ENCODE peak calls at places on chromosomes 12 and 14, in six cellular contexts. L is Panc1, S is tibial artery, E is suprapubic skin, Y is right atrium auricular region, T is thoracic aorta. B is an unnamed sample. For H3K4me1, the result is how much of the 10 kb centered on the place peaks cover.

GRCh38 chr14:94373708-94374107 is 14.7 kb downstream of the SERPINA1 start:
- DNase-seq in E (no peak), Y (no peak), L (peak), T (no peak), S (peak), B (no peak)

GRCh38 chr14:38175658-38176057 is 32.0 kb upstream of the SSTR1 start:
- DNase-seq in E (no peak), L (no peak), T (no peak), Y (no peak), S (no peak), B (no peak)

GRCh38 chr14:59389936-59390335 is 75.2 kb downstream of the GPR135 start:
- DNase-seq in S (no peak), E (no peak), T (no peak), L (no peak), Y (no peak), B (no peak)

GRCh38 chr14:90354551-90355298 is 23.0 kb upstream of the NRDE2 start:
- DNase-seq in E (no peak), S (no peak), L (no peak), T (no peak), Y (no peak), B (no peak)

GRCh38 chr12:49809369-49810158 is 18.6 kb downstream of the NCKAP5L start:
- DNase-seq in L (no peak), E (no peak), S (peak), Y (no peak), T (no peak), B (no peak)

GRCh38 chr14:74941676-74942097 is 13.7 kb downstream of the PGF start:
- DNase-seq in T (peak), S (peak), Y (peak), E (no peak), L (no peak), B (no peak)

GRCh38 chr12:113453330-113453729 is 18.3 kb downstream of the LHX5 start:
- DNase-seq in T (no peak), L (no peak), Y (no peak), E (no peak), S (no peak), B (no peak)

GRCh38 chr12:15928870-15929571 is 17.9 kb downstream of the DERA start:
- DNase-seq in T (no peak), Y (no peak), E (no peak), L (no peak), S (no peak), B (no peak)

GRCh38 chr14:58533417-58533816 is 104.3 kb upstream of the DACT1 start:
- DNase-seq in S (no peak), E (no peak), L (no peak), Y (no peak), T (no peak), B (no peak)

GRCh38 chr12:104694161-104694560 is 237.4 kb downstream of the CHST11 start:
- DNase-seq in Y (no peak), S (no peak), L (no peak), E (no peak), T (no peak), B (no peak)

GRCh38 chr12:107057071-107057834 is 36.1 kb downstream of the CRY1 start:
- DNase-seq in T (no peak), S (no peak), L (no peak), Y (no peak), E (no peak), B (no peak)

GRCh38 chr14:104769324-104770071 is 16.6 kb downstream of the SIVA1 start:
- DNase-seq in E (no peak), S (no peak), L (no peak), Y (no peak), T (no peak), B (no peak)

GRCh38 chr14:75702606-75703261 is 41.7 kb downstream of the TTLL5 start:
- DNase-seq in S (peak), T (no peak), Y (no peak), L (no peak), E (no peak), B (no peak)

GRCh38 chr14:90235179-90235976 is 21.0 kb upstream of the PSMC1 start:
- DNase-seq in T (no peak), E (no peak), L (peak), S (peak), Y (peak), B (peak)

GRCh38 chr14:106691601-106692291 is 1165.4 kb downstream of the TMEM121 start:
- DNase-seq in T (no peak), S (no peak), L (peak), Y (no peak), E (no peak), B (no peak)

GRCh38 chr12:67520611-67521010 is 127.9 kb upstream of the DYRK2 start:
- DNase-seq in L (no peak), Y (no peak), T (no peak), E (no peak), S (no peak), B (no peak)

GRCh38 chr12:65881965-65882413 is 57.7 kb downstream of the HMGA2 start:
- DNase-seq in E (peak), L (no peak), Y (peak), T (peak), S (peak), B (no peak)

GRCh38 chr12:57479043-57479375 is 657 bp downstream of the ARHGAP9 start:
- DNase-seq in S (no peak), Y (no peak), E (no peak), L (no peak), T (no peak), B (no peak)

GRCh38 chr14:52949711-52950409 is 990 bp downstream of the FERMT2 start:
- DNase-seq in S (peak), L (no peak), T (no peak), E (no peak), Y (no peak), B (no peak)
- H3K4me3 ChIP-seq in S (peak), L (peak), T (peak), E (peak), Y (peak), B (peak)

DNA sequence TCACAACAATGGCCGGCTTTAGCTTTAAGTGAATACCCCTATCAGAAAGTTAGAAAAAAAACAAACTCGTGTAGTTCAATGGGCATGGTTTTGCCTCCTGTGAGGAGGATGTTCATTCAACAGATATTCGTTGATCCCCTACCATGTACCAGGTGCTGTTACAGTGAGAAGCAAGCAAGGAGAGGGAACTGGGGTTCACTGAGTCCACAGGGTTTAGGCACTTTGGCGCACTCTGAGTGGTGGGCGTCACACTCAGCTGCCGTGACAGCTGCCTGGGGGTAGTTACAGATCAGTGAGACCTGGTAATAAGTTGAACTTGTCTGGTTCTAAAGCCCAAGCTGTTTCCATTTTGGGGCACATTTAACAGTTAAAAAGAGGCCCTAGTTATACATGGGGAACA is 74.2 kb downstream of the PAPOLA start:
- DNase-seq in L (no peak), T (no peak), Y (no peak), S (no peak), E (no peak), B (no peak)
- H3K4me1 ChIP-seq in L (under half), T (under half), Y (under half), S (under half), E (under half), B (under half)

DNA sequence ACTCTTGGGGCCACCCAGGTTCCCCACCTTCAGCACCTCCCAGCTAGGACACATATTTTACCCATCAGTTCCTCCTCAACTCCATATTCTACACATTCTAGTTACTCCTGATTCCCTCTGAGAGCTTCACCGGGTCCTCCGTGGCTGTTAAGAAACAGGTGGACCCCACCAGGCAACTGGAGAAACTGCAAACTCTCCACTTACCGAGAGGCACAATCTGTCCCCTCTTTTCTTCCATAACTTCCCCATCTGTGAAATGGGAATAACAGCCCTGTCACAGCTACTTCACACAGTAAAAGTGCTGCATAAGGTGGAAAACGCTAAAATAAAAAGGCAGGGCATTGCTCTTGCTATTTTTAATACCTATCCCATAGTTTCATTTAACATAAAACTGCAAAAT is 1.5 kb downstream of the SLC7A8 start:
- DNase-seq in T (no peak), S (no peak), E (peak), L (no peak), Y (no peak), B (no peak)
- H3K4me3 ChIP-seq in T (peak), S (peak), E (peak), L (no peak), Y (peak), B (peak)

DNA sequence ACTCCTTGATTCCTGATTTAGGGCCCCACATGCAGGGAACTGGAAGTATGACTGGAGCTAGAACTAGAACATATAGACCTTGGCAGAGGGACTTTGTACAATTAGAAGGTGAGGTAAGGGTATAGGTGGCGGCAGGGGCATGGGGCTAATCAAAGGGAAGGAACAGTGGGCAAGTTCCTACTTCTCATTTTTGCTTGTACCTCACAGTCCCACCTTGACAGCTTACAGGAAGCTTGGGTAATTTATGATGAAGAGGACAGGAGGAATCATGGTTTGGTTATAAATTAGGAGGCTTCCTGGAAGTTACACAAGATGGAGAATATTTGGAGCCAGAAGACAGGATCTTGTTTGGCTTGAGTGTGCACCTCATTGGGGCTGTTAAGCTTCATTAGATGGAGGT is 33.4 kb downstream of the SUSD6 start:
- DNase-seq in Y (no peak), T (no peak), L (no peak), E (no peak), S (no peak), B (no peak)
- H3K4me1 ChIP-seq in Y (under half), T (under half), L (under half), E (under half), S (under half), B (under half)

GRCh38 chr14:73888460-73888725 is 1.7 kb downstream of the ZNF410 start:
- DNase-seq in L (no peak), T (no peak), E (no peak), Y (no peak), S (no peak), B (no peak)

GRCh38 chr14:73887704-73888459 is 1.2 kb downstream of the ZNF410 start:
- DNase-seq in E (no peak), S (no peak), T (no peak), L (no peak), Y (no peak), B (no peak)

GRCh38 chr14:73886449-73887115 is at the start of gene ZNF410:
- DNase-seq in T (peak), L (peak), E (peak), Y (peak), S (peak), B (peak)

GRCh38 chr14:73887116-73887490 is 444 bp downstream of the ZNF410 start:
- DNase-seq in E (no peak), Y (no peak), T (no peak), L (no peak), S (no peak), B (no peak)

GRCh38 chr14:73888971-73889370 is 2.3 kb downstream of the ZNF410 start:
- DNase-seq in E (no peak), L (no peak), T (no peak), Y (no peak), S (no peak), B (no peak)
- H3K4me3 ChIP-seq in E (no peak), L (no peak), T (no peak), Y (no peak), S (no peak), B (no peak)

GRCh38 chr14:32546246-32546645 is 217.1 kb downstream of the AKAP6 start:
- DNase-seq in E (no peak), T (no peak), Y (no peak), S (no peak), L (no peak), B (no peak)
- H3K4me1 ChIP-seq in E (under half), T (under half), Y (under half), S (under half), L (under half), B (under half)

GRCh38 chr12:12323606-12324005 is 26.4 kb downstream of the MANSC1 start:
- DNase-seq in L (no peak), E (no peak), Y (no peak), S (no peak), T (no peak), B (no peak)

GRCh38 chr12:12323118-12323517 is 26.9 kb downstream of the MANSC1 start:
- DNase-seq in T (no peak), L (no peak), Y (no peak), E (no peak), S (no peak), B (no peak)

GRCh38 chr12:12315838-12316237 is 34.2 kb downstream of the MANSC1 start:
- DNase-seq in T (no peak), Y (no peak), S (no peak), L (no peak), E (no peak), B (no peak)

DNA sequence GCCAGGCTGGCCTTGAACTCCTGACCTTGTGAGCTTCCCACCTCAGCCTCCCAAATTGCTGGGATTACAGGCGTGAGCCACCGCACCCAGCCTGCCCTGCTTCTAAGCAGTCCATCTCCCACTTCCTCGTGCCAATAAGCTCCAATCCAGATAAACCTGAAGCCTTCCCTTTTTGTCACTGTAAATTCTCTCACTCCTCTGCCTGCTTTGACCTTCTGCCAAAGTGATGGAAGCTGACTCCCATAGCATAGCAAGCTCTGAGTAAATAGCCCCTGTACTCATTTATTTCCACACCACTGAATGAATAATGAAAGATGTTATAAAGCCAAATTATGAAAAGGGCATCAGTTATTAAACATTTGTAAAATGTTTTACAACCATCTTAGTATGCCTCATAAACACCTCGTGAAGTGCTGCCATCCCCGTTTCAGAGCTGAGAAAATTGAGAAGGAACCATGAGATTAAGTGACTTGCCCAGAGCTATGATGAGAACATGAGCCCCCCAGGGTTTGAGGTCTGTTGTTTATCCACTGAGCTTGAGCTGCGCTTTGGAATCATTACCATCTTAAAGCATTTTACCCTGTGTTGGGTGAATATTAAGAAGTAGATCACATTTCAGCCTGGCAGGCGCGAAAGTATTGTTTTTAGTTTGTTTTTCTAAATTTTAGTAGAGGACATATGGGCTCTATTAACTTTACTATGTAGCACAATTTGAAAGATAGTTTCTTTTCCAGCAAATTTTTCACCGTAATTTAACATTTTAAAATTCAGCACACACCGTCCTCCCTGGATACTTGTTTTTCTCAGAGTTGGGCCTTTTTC is 30.3 kb downstream of the MANSC1 start:
- DNase-seq in L (no peak), S (no peak), E (no peak), Y (no peak), T (no peak), B (no peak)
- H3K4me3 ChIP-seq in L (no peak), S (peak), E (peak), Y (no peak), T (peak), B (no peak)